ENCODE peak calls at places on chromosomes 2 and 18, in nine cellular contexts. F is astrocyte; O is neuronal stem cell; P is IMR-90; M is endodermal cell; Y is CD8-positive, alpha-beta memory T cell; E is OCI-LY7; Q is heart right ventricle; G is H9. N is an unnamed sample. For H3K4me1, the result is how much of the 10 kb centered on the place peaks cover.

GRCh38 chr18:9649164-9649540 is 34.8 kb upstream of the PPP4R1 start:
- DNase-seq in P (peak), G (no peak), Q (no peak), M (no peak), Y (no peak), F (peak), O (no peak), E (no peak), N (no peak)

GRCh38 chr2:235692671-235693171 is 198.9 kb downstream of the AGAP1 start:
- DNase-seq in P (no peak), M (no peak), G (no peak), E (no peak), Q (no peak), Y (no peak), O (no peak), F (no peak), N (no peak)

GRCh38 chr2:226888378-226888915 is 52.6 kb downstream of the RHBDD1 start:
- DNase-seq in Y (no peak), M (no peak), O (no peak), P (no peak), Q (no peak), F (no peak), E (no peak), G (no peak), N (no peak)

GRCh38 chr18:48228301-48228715 is 180.9 kb downstream of the ZBTB7C start:
- DNase-seq in O (no peak), G (no peak), E (no peak), Y (no peak), M (no peak), P (no peak), F (no peak), Q (peak), N (no peak)

GRCh38 chr2:46615555-46616487 is 136.5 kb downstream of the TMEM247 start:
- DNase-seq in G (no peak), O (no peak), F (no peak), P (peak), Y (peak), M (no peak), E (peak), Q (no peak), N (no peak)

GRCh38 chr2:95031726-95032116 is 6.2 kb downstream of the MAL start:
- DNase-seq in E (no peak), M (no peak), G (no peak), Q (no peak), O (no peak), F (no peak), P (no peak), Y (no peak), N (no peak)

GRCh38 chr2:14492920-14493503 is 139.5 kb upstream of the LRATD1 start:
- DNase-seq in P (peak), Q (no peak), F (peak), E (no peak), O (peak), M (no peak), Y (no peak), G (no peak), N (no peak)

GRCh38 chr2:862356-862687 is 88.3 kb upstream of the SNTG2 start:
- DNase-seq in Q (no peak), E (no peak), Y (no peak), P (no peak), F (no peak), M (no peak), G (no peak), O (no peak), N (no peak)

GRCh38 chr18:63363951-63364350 is 3.1 kb downstream of the KDSR start:
- DNase-seq in Q (no peak), M (no peak), G (no peak), E (no peak), F (no peak), P (no peak), O (no peak), Y (peak), N (no peak)

GRCh38 chr2:127125821-127126220 is 18.9 kb upstream of the BIN1 start:
- DNase-seq in Q (no peak), F (no peak), P (no peak), Y (no peak), G (no peak), E (no peak), M (no peak), O (no peak), N (no peak)

GRCh38 chr2:63078852-63079606 is 28.4 kb downstream of the OTX1 start:
- DNase-seq in Y (no peak), M (peak), P (no peak), G (peak), F (no peak), Q (no peak), O (no peak), E (peak), N (no peak)

GRCh38 chr2:204871246-204871953 is 326.1 kb downstream of the PARD3B start:
- DNase-seq in Q (no peak), M (no peak), O (no peak), F (peak), E (no peak), P (peak), G (no peak), Y (peak), N (no peak)

GRCh38 chr2:113184531-113185230 is 10.9 kb downstream of the PSD4 start:
- DNase-seq in Y (no peak), Q (no peak), M (no peak), G (no peak), E (no peak), F (no peak), P (no peak), O (no peak), N (no peak)

GRCh38 chr18:551404-552061 is 28.6 kb upstream of the CETN1 start:
- DNase-seq in G (no peak), Q (no peak), M (no peak), E (no peak), O (no peak), F (no peak), P (no peak), Y (no peak), N (no peak)

GRCh38 chr18:75211721-75212625 is 1.4 kb downstream of the TSHZ1 start:
- DNase-seq in E (peak), Q (peak), O (peak), Y (peak), F (no peak), P (peak), G (peak), M (peak), N (no peak)

GRCh38 chr18:75212626-75213110 is 2.1 kb downstream of the TSHZ1 start:
- DNase-seq in O (no peak), Q (no peak), Y (no peak), E (no peak), M (no peak), G (no peak), P (no peak), F (no peak), N (no peak)

GRCh38 chr18:75215663-75216062 is 5.1 kb downstream of the TSHZ1 start:
- DNase-seq in M (no peak), P (no peak), F (no peak), O (no peak), G (no peak), Y (no peak), Q (no peak), E (no peak), N (no peak)

GRCh38 chr18:75214766-75215515 is 4.3 kb downstream of the TSHZ1 start:
- DNase-seq in Q (no peak), O (no peak), F (no peak), P (no peak), G (no peak), M (no peak), E (no peak), Y (no peak), N (no peak)

GRCh38 chr18:75213610-75214009 is 3.0 kb downstream of the TSHZ1 start:
- DNase-seq in E (no peak), P (peak), Q (no peak), Y (no peak), O (no peak), G (no peak), F (peak), M (no peak), N (no peak)
- H3K4me1 ChIP-seq in E (under half), P (under half), Q (half or more), Y (half or more), O (under half), G (under half), F (under half), M (under half), N (half or more)

GRCh38 chr2:120224256-120224655 is 1.1 kb upstream of the TMEM185B start:
- DNase-seq in O (no peak), Y (no peak), Q (no peak), P (no peak), E (no peak), F (no peak), G (peak), M (peak), N (no peak)
- H3K4me1 ChIP-seq in O (under half), Y (under half), Q (under half), P (under half), E (half or more), F (under half), G (under half), M (under half), N (under half)

GRCh38 chr2:171793691-171794678 is 100.1 kb downstream of the SLC25A12 start:
- DNase-seq in M (peak), Y (no peak), Q (no peak), O (no peak), G (no peak), F (peak), E (no peak), P (peak), N (no peak)
- H3K4me1 ChIP-seq in M (under half), Y (under half), Q (under half), O (under half), G (under half), F (under half), E (under half), P (under half), N (under half)

DNA sequence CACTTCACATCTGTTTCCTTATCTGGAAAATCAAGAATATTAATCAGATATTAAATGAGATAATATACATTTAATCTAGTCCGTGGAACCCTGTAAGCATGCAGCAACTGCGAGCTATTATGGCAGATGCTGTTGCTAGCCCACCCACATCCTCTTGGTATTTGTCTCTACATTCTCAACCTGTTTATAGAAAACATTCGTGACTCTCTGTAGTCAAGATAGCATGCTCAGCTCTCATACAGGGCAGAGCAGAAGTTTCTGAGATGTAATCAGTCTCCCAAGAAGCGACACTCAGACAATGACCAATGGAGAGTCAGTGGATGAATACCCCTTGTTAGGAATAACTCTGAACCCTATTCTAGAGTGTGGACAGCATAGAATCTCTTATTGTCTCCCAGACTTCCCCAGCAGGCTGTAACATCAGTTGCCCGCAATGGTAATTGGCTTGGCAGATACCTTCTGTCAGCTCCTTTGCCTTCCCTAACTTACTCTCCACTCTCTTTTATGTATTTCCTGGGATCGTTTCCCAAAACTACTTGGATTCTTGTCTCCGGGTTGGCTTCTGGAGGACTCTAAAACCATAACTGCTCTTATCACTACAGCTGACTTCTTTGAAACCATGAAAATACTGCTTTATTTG is 400.7 kb upstream of the TNP1 start:
- DNase-seq in E (no peak), P (no peak), G (no peak), F (peak), M (no peak), Y (no peak), Q (no peak), O (no peak), N (no peak)
- H3K4me1 ChIP-seq in E (under half), P (under half), G (under half), F (under half), M (under half), Y (under half), Q (under half), O (under half), N (under half)

DNA sequence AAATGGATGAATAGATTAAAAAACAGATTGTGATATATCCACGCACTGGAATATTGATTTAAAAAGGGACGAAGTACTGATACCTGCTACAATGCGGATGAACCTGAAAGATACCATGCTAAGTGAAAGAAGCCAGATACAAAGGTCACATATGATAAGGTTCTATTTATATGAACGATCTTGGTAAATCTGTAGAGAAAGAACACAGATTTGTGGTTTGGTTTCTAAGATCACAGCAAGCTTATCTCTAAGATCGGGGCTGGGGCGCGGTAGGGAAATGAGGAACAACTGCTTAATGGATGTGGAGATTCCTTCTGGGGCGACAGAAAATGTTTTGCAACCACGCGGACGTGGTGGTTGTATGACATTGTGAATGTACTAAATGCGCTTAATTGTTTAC is 60.0 kb downstream of the NEDD4L start:
- DNase-seq in E (no peak), Y (no peak), M (peak), G (no peak), O (no peak), F (no peak), P (no peak), Q (no peak), N (no peak)
- H3K4me1 ChIP-seq in E (under half), Y (under half), M (under half), G (under half), O (under half), F (under half), P (under half), Q (under half), N (under half)

N was measured in esophagus squamous epithelium.